ENCODE peak calls at places on chromosomes 11 and 22, in ten cellular contexts. N is NCI-H1105, R is cerebellar nuclear complex, A is AG04449, P is NCI-H2081 treated with DMSO at 0.1 percent for 48 hours, E is ELR, G is heart left ventricle, Q is ecto neural progenitor cell, B is memory B cell, T is ovary. D is an unnamed sample.

GRCh38 chr11:132610216-132610615 is 922.1 kb downstream of the OPCML start:
- DNase-seq in N (no peak), B (no peak), A (no peak), G (no peak), P (no peak), Q (no peak), R (no peak), E (peak), T (no peak), D (no peak)

GRCh38 chr11:61737131-61737530 is 15.3 kb upstream of the MYRF start:
- DNase-seq in P (no peak), G (no peak), R (no peak), N (no peak), T (no peak), E (no peak), Q (no peak), B (no peak), A (no peak), D (no peak)

GRCh38 chr11:110091995-110092576 is 1.1 kb upstream of the ZC3H12C start:
- DNase-seq in G (no peak), P (peak), T (no peak), Q (no peak), A (no peak), B (no peak), N (peak), E (peak), R (no peak), D (no peak)

GRCh38 chr11:77175869-77176539 is 48.0 kb downstream of the MYO7A start:
- DNase-seq in B (no peak), Q (peak), E (no peak), N (no peak), T (no peak), P (no peak), G (peak), R (no peak), A (no peak), D (no peak)

GRCh38 chr22:24758164-24758799 is 16.2 kb downstream of the PIWIL3 start:
- DNase-seq in N (peak), G (peak), B (peak), Q (no peak), T (peak), R (no peak), E (peak), P (no peak), A (no peak), D (no peak)

GRCh38 chr22:48800886-48801607 is 1026.6 kb downstream of the BRD1 start:
- DNase-seq in A (no peak), R (no peak), Q (peak), N (no peak), T (peak), G (no peak), E (no peak), B (no peak), P (no peak), D (no peak)

GRCh38 chr11:95884364-95884763 is 39.5 kb downstream of the MTMR2 start:
- DNase-seq in N (no peak), G (no peak), A (peak), T (no peak), B (no peak), P (no peak), E (peak), R (no peak), Q (no peak), D (no peak)

GRCh38 chr11:111735262-111736116 is 30.7 kb downstream of the PPP2R1B start:
- DNase-seq in T (peak), P (peak), R (peak), G (peak), B (no peak), E (peak), A (peak), Q (no peak), N (peak), D (peak)

GRCh38 chr11:23124996-23125395 is 264.7 kb upstream of the CCDC179 start:
- DNase-seq in R (no peak), G (no peak), E (no peak), P (no peak), N (no peak), B (no peak), Q (no peak), T (no peak), A (no peak), D (no peak)

GRCh38 chr11:73359930-73360742 is 16.1 kb upstream of the RELT start:
- DNase-seq in R (no peak), T (no peak), P (no peak), B (no peak), Q (peak), A (no peak), N (peak), E (peak), G (no peak), D (no peak)

GRCh38 chr11:63831326-63831725 is 7.6 kb upstream of the MARK2 start:
- DNase-seq in E (no peak), B (no peak), N (no peak), Q (no peak), P (no peak), R (no peak), A (no peak), G (no peak), T (no peak), D (no peak)

GRCh38 chr11:45021001-45021400 is 70.3 kb upstream of the TP53I11 start:
- DNase-seq in T (no peak), Q (no peak), R (no peak), A (no peak), N (no peak), B (no peak), G (peak), E (no peak), P (no peak), D (no peak)

GRCh38 chr22:22463855-22464540 is 44.5 kb downstream of the ZNF280B start:
- DNase-seq in T (no peak), E (peak), N (peak), P (no peak), B (peak), Q (peak), A (no peak), G (peak), R (no peak), D (no peak)

GRCh38 chr22:17370036-17370765 is 941 bp downstream of the CECR2 start:
- DNase-seq in G (peak), T (peak), P (no peak), N (no peak), E (no peak), Q (peak), R (no peak), A (no peak), B (peak), D (peak)

GRCh38 chr11:75259711-75260110 is 19.1 kb downstream of the TPBGL start:
- DNase-seq in B (no peak), A (no peak), G (no peak), E (no peak), Q (no peak), P (no peak), N (no peak), R (no peak), T (peak), D (peak)

GRCh38 chr11:113581713-113582112 is 106.5 kb upstream of the DRD2 start:
- DNase-seq in B (no peak), Q (no peak), G (no peak), P (no peak), A (no peak), N (no peak), T (no peak), R (no peak), E (no peak), D (no peak)

GRCh38 chr11:706957-707816 is 1.2 kb downstream of the EPS8L2 start:
- DNase-seq in Q (peak), N (no peak), G (no peak), P (no peak), R (no peak), E (peak), A (no peak), T (peak), B (no peak), D (no peak)

GRCh38 chr11:75325713-75326438 is 25.6 kb downstream of the ARRB1 start:
- DNase-seq in A (peak), E (peak), T (peak), R (no peak), Q (no peak), G (no peak), N (no peak), B (no peak), P (no peak), D (no peak)

GRCh38 chr22:50488886-50489285 is 2.2 kb downstream of the MIOX start:
- DNase-seq in R (no peak), A (no peak), B (no peak), N (no peak), E (no peak), Q (no peak), T (no peak), G (no peak), P (no peak), D (no peak)

GRCh38 chr11:134333951-134334350 is 2.2 kb downstream of the GLB1L2 start:
- DNase-seq in Q (no peak), B (no peak), T (no peak), N (no peak), G (no peak), A (no peak), R (no peak), E (no peak), P (no peak), D (no peak)

GRCh38 chr11:9825315-9825714 is 161.4 kb downstream of the SWAP70 start:
- DNase-seq in Q (no peak), B (no peak), T (no peak), R (no peak), G (no peak), N (no peak), A (no peak), E (peak), P (no peak), D (no peak)

GRCh38 chr11:89613916-89614315 is 96.2 kb upstream of the TRIM77 start:
- DNase-seq in T (no peak), B (no peak), E (no peak), P (no peak), R (no peak), G (no peak), N (no peak), A (no peak), Q (no peak), D (no peak)

D was measured in suprapubic skin.